ENCODE peak calls at places on chromosome 5, in nine cellular contexts. I, B, Z, E, P, K, W, L and T are unnamed samples.
A peak's percentile ranks its signal among the peaks of the same experiment; 100 is the strongest.

GRCh38 chr5:138702166-138702826 is 50.9 kb upstream of the CTNNA1 start:
- DNase-seq in I (no peak), E (no peak), P (no peak), Z (no peak), K (no peak), L (no peak), W (peak; percentile 37), B (peak; percentile 22), T (no peak)

GRCh38 chr5:43066799-43067741 is 27.0 kb upstream of the ANXA2R start:
- DNase-seq in P (peak; percentile 92), L (peak; percentile 96), Z (peak; percentile 91), K (peak; percentile 96), B (peak; percentile 87), I (peak; percentile 84), E (peak; percentile 85), W (peak; percentile 95), T (peak; percentile 90)

GRCh38 chr5:52896524-52897237 is 92.5 kb upstream of the ITGA2 start:
- DNase-seq in I (no peak), Z (peak; percentile 82), W (no peak), B (peak; percentile 86), L (no peak), E (no peak), P (no peak), K (no peak), T (no peak)

GRCh38 chr5:14405706-14406553 is 175.7 kb upstream of the OTULINL start:
- DNase-seq in L (no peak), K (no peak), P (no peak), I (no peak), B (no peak), E (no peak), W (no peak), Z (no peak), T (no peak)

GRCh38 chr5:107477492-107477891 is 193.2 kb downstream of the EFNA5 start:
- DNase-seq in P (no peak), I (no peak), E (no peak), L (no peak), Z (no peak), K (no peak), B (no peak), W (no peak), T (no peak)

GRCh38 chr5:6461793-6462650 is 13.4 kb downstream of the UBE2QL1 start:
- DNase-seq in L (peak; percentile 7), E (no peak), Z (no peak), B (no peak), K (no peak), P (no peak), I (no peak), W (no peak), T (no peak)

GRCh38 chr5:178113141-178113787 is at the start of gene N4BP3:
- DNase-seq in E (peak; percentile 71), W (peak; percentile 18), K (no peak), P (peak; percentile 62), I (peak; percentile 42), B (peak; percentile 84), Z (peak; percentile 20), L (peak; percentile 49), T (peak; percentile 85)

GRCh38 chr5:83394190-83394589 is 77.4 kb upstream of the VCAN start:
- DNase-seq in I (no peak), W (no peak), E (no peak), L (no peak), Z (no peak), P (no peak), K (no peak), B (no peak), T (no peak)

GRCh38 chr5:35281613-35282012 is 51.3 kb upstream of the PRLR start:
- DNase-seq in E (no peak), I (no peak), B (no peak), P (no peak), W (no peak), L (no peak), Z (no peak), K (no peak), T (no peak)

GRCh38 chr5:35285011-35285410 is 54.7 kb upstream of the PRLR start:
- DNase-seq in B (peak; percentile 2), Z (no peak), L (no peak), I (no peak), W (no peak), K (no peak), E (no peak), P (no peak), T (no peak)

GRCh38 chr5:35285435-35285834 is 55.1 kb upstream of the PRLR start:
- DNase-seq in P (no peak), K (no peak), B (peak; percentile 7), W (no peak), E (no peak), I (no peak), Z (no peak), L (no peak), T (no peak)

GRCh38 chr5:35284364-35284763 is 54.1 kb upstream of the PRLR start:
- DNase-seq in E (no peak), K (no peak), W (no peak), I (no peak), P (no peak), Z (no peak), L (no peak), B (no peak), T (no peak)

DNA sequence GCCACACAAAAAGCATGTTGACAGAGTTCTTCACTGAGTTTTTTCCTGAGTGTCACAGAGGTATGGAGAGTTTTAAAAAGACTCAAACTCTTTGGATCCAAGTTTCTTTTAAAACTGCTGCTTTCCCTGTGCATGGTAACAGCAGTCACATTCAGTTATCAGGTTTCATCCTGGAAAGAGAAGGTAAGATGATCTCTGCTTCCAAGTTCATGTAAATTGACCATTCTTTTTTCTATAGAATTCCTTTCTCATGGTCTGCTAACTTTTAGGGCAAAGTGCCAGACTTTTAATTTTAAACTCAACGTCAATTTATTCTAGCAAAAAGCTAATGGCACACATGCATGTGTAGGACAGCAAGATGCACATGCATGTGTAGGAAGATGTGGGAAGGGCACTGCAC is 52.5 kb upstream of the PRLR start:
- DNase-seq in Z (no peak), E (no peak), B (no peak), W (no peak), K (no peak), P (no peak), L (no peak), I (no peak), T (no peak)
- H3K4me3 ChIP-seq in Z (no peak overlapping the region), E (no peak overlapping the region), B (no peak overlapping the region), W (no peak overlapping the region), K (no peak overlapping the region), P (no peak overlapping the region), L (no peak overlapping the region), I (no peak overlapping the region), T (no peak overlapping the region)

GRCh38 chr5:171639966-171640365 is 145.7 kb upstream of the SMIM23 start:
- DNase-seq in I (no peak), P (no peak), E (no peak), W (no peak), B (peak; percentile 54), L (no peak), Z (no peak), K (no peak), T (no peak)
- H3K4me3 ChIP-seq in I (no peak overlapping the region), P (no peak overlapping the region), E (no peak overlapping the region), W (no peak overlapping the region), B (no peak overlapping the region), L (no peak overlapping the region), Z (no peak overlapping the region), K (no peak overlapping the region), T (no peak overlapping the region)

GRCh38 chr5:89377752-89378455 is 494.9 kb upstream of the MEF2C start:
- DNase-seq in W (peak; percentile 50), Z (peak; percentile 10), B (peak; percentile 67), K (no peak), I (no peak), P (no peak), L (no peak), E (no peak), T (no peak)

GRCh38 chr5:89380635-89381034 is 497.7 kb upstream of the MEF2C start:
- DNase-seq in I (no peak), K (no peak), W (no peak), L (no peak), B (no peak), Z (no peak), P (no peak), E (no peak), T (no peak)

GRCh38 chr5:89372176-89372575 is 489.2 kb upstream of the MEF2C start:
- DNase-seq in E (no peak), K (no peak), P (no peak), Z (peak; percentile 3), I (no peak), W (peak; percentile 46), L (no peak), B (peak; percentile 56), T (no peak)

GRCh38 chr5:89374144-89374784 is 491.3 kb upstream of the MEF2C start:
- DNase-seq in P (no peak), B (peak; percentile 23), W (no peak), E (no peak), I (peak; percentile 23), K (no peak), Z (peak; percentile 8), L (no peak), T (no peak)

DNA sequence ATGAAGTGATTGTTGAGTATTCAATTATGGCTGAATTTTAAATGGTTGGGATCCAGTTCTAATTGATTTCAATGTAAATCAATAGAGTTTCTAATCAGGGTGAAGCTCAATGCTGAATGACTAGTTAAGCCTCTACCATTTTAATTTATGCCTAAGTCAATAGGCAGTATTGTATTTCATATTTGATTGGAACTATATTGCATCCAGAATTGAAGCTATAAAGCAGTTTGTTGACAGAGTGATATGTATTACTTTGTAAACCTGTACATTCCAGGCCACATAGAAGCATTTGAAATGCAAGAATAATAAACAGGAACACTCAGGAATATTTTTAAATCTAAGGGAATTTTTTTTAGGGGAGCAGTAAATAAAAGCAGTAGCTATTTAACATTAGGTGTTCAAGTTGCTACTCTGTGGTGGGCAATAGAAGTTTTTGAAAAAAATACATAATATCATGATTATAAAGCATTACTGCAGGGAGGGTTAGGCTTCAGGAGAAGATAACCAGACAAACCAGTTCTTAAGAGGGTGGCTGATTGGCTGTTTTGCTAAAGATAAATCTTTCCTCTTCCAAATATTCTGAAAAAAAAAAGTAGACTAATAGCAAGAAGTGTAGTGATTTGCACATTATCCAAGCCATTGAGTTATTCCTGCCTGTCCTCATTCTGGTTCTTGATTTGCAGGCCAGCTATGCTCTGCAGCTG is 492.0 kb upstream of the MEF2C start:
- DNase-seq in B (no peak), E (no peak), L (no peak), I (no peak), K (no peak), W (no peak), P (no peak), Z (peak; percentile 25), T (no peak)
- H3K4me3 ChIP-seq in B (no peak overlapping the region), E (no peak overlapping the region), L (no peak overlapping the region), I (no peak overlapping the region), K (no peak overlapping the region), W (no peak overlapping the region), P (no peak overlapping the region), Z (no peak overlapping the region), T (no peak overlapping the region)

DNA sequence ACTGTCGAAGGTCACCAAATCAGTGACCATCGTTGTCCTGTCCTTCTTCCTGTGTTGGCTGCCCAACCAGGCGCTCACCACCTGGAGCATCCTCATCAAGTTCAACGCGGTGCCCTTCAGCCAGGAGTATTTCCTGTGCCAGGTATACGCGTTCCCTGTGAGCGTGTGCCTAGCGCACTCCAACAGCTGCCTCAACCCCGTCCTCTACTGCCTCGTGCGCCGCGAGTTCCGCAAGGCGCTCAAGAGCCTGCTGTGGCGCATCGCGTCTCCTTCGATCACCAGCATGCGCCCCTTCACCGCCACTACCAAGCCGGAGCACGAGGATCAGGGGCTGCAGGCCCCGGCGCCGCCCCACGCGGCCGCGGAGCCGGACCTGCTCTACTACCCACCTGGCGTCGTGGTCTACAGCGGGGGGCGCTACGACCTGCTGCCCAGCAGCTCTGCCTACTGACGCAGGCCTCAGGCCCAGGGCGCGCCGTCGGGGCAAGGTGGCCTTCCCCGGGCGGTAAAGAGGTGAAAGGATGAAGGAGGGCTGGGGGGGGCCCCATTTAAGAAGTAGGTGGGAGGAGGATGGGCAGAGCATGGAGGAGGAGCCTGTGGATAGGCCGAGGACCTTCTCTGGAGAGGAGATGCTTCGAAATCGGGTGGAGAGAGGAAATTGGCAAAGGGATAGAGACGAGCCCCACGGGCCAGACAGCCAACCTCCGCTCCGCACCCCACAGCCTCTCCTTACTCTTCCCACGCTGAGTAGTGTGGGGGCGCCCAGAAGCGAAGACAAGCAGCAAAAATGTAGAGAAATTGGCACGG is 1.7 kb downstream of the RXFP3 start:
- DNase-seq in I (no peak), Z (no peak), B (no peak), W (no peak), P (no peak), K (no peak), E (no peak), L (no peak), T (no peak)
- H3K4me3 ChIP-seq in I (no peak overlapping the region), Z (no peak overlapping the region), B (no peak overlapping the region), W (no peak overlapping the region), P (no peak overlapping the region), K (no peak overlapping the region), E (no peak overlapping the region), L (no peak overlapping the region), T (no peak overlapping the region)